ENCODE peak calls at places on chromosome 9, in ten cellular contexts. X, E, F, S, D, Y, N, C, V and H are unnamed samples.

GRCh38 chr9:125241863-125242739 is 958 bp upstream of the HSPA5 start:
- DNase-seq in X (no peak), E (no peak), F (no peak), S (no peak), D (peak), Y (peak), N (peak), C (no peak), V (no peak), H (peak)

GRCh38 chr9:14573319-14573718 is 119.9 kb downstream of the ZDHHC21 start:
- DNase-seq in X (no peak), E (no peak), F (no peak), S (no peak), D (no peak), Y (no peak), N (no peak), C (no peak), V (no peak), H (no peak)

GRCh38 chr9:138100711-138101349 is 223.2 kb downstream of the CACNA1B start:
- DNase-seq in X (peak), E (no peak), F (no peak), S (no peak), D (peak), Y (no peak), N (peak), C (peak), V (peak), H (no peak)

GRCh38 chr9:72856985-72857631 is 95.7 kb downstream of the ALDH1A1 start:
- DNase-seq in X (peak), E (peak), F (no peak), S (peak), D (peak), Y (peak), N (no peak), C (no peak), V (peak), H (no peak)

GRCh38 chr9:130898552-130898852 is 1.9 kb upstream of the QRFP start:
- DNase-seq in X (no peak), E (no peak), F (no peak), S (no peak), D (no peak), Y (no peak), N (no peak), C (no peak), V (peak), H (no peak)

GRCh38 chr9:107137495-107138202 is 145.4 kb upstream of the RAD23B start:
- DNase-seq in X (peak), E (peak), F (no peak), S (no peak), D (no peak), Y (peak), N (no peak), C (no peak), V (peak), H (no peak)

GRCh38 chr9:77176686-77177142 is 620 bp upstream of the VPS13A start:
- DNase-seq in X (no peak), E (no peak), F (no peak), S (no peak), D (no peak), Y (no peak), N (no peak), C (no peak), V (no peak), H (no peak)

GRCh38 chr9:72407047-72407446 is 42.0 kb upstream of the ZFAND5 start:
- DNase-seq in X (no peak), E (no peak), F (no peak), S (no peak), D (no peak), Y (no peak), N (no peak), C (no peak), V (no peak), H (no peak)

GRCh38 chr9:133533878-133534277 is 626 bp upstream of the ADAMTSL2 start:
- DNase-seq in X (no peak), E (no peak), F (no peak), S (no peak), D (no peak), Y (peak), N (no peak), C (no peak), V (no peak), H (no peak)

GRCh38 chr9:123453058-123453667 is 97.2 kb downstream of the CRB2 start:
- DNase-seq in X (no peak), E (no peak), F (no peak), S (no peak), D (no peak), Y (no peak), N (no peak), C (no peak), V (no peak), H (no peak)

DNA sequence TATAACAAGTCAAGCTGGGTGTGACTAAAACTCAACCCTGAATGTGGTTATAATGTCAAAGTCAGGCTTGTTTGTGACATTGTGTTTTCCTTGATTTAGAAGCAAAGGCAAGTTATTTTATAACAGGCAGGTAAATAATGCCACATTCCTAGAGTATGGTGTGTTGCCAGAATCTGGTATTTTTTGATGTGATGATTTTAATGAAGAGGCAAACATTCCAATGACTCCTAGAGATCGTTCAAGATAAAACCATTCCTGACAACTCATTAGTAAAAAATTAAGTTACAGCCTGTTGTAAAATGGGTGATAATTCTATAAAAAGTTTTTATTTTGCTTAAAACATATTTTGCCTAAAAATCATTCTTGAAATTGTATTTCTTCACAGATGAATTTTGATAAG is 60.0 kb downstream of the RAB14 start:
- DNase-seq in X (no peak), E (no peak), F (no peak), S (no peak), D (no peak), Y (no peak), N (no peak), C (no peak), V (no peak), H (no peak)
- H3K27ac ChIP-seq in X (no peak), E (no peak), F (no peak), S (no peak), D (no peak), Y (no peak), N (no peak), C (no peak), V (no peak), H (no peak)

GRCh38 chr9:135139366-135139965 is 52.0 kb downstream of the OLFM1 start:
- DNase-seq in X (no peak), E (no peak), F (no peak), S (no peak), D (no peak), Y (peak), N (no peak), C (no peak), V (no peak), H (no peak)
- H3K27ac ChIP-seq in X (no peak), E (no peak), F (no peak), S (no peak), D (no peak), Y (no peak), N (no peak), C (no peak), V (no peak), H (no peak)

GRCh38 chr9:112119225-112120045 is 55.7 kb downstream of the SUSD1 start:
- DNase-seq in X (no peak), E (peak), F (no peak), S (no peak), D (peak), Y (no peak), N (no peak), C (no peak), V (peak), H (no peak)

GRCh38 chr9:112124156-112124555 is 50.9 kb downstream of the SUSD1 start:
- DNase-seq in X (no peak), E (no peak), F (no peak), S (no peak), D (peak), Y (no peak), N (no peak), C (no peak), V (no peak), H (no peak)

GRCh38 chr9:112121633-112122032 is 53.5 kb downstream of the SUSD1 start:
- DNase-seq in X (no peak), E (no peak), F (no peak), S (no peak), D (no peak), Y (no peak), N (no peak), C (no peak), V (no peak), H (no peak)

GRCh38 chr9:112120046-112120373 is 55.1 kb downstream of the SUSD1 start:
- DNase-seq in X (no peak), E (no peak), F (no peak), S (no peak), D (no peak), Y (no peak), N (no peak), C (no peak), V (peak), H (no peak)

DNA sequence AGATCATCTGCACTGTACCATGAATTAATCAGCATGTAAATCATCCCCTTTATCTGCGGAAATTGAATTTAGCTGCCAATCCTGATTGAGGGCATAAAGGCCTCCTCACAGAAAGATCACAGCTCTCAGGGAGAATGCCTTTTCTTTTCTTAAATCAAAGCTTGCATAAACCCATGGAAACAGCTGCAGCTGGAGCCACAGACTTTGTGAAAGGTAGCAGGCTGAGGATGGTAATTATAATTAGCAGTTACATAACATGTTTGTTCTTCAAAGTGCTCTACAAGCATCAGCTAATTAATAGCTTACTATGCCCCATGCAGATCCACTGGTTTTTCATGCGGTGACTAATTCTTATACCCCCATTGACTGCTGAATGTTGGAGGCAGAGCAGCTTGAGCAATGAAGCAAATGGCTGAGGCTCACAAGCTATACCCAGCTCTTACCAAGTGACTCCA is 54.6 kb downstream of the SUSD1 start:
- DNase-seq in X (no peak), E (no peak), F (no peak), S (no peak), D (no peak), Y (peak), N (no peak), C (no peak), V (peak), H (peak)
- H3K27ac ChIP-seq in X (no peak), E (no peak), F (no peak), S (no peak), D (peak), Y (no peak), N (no peak), C (no peak), V (peak), H (peak)

DNA sequence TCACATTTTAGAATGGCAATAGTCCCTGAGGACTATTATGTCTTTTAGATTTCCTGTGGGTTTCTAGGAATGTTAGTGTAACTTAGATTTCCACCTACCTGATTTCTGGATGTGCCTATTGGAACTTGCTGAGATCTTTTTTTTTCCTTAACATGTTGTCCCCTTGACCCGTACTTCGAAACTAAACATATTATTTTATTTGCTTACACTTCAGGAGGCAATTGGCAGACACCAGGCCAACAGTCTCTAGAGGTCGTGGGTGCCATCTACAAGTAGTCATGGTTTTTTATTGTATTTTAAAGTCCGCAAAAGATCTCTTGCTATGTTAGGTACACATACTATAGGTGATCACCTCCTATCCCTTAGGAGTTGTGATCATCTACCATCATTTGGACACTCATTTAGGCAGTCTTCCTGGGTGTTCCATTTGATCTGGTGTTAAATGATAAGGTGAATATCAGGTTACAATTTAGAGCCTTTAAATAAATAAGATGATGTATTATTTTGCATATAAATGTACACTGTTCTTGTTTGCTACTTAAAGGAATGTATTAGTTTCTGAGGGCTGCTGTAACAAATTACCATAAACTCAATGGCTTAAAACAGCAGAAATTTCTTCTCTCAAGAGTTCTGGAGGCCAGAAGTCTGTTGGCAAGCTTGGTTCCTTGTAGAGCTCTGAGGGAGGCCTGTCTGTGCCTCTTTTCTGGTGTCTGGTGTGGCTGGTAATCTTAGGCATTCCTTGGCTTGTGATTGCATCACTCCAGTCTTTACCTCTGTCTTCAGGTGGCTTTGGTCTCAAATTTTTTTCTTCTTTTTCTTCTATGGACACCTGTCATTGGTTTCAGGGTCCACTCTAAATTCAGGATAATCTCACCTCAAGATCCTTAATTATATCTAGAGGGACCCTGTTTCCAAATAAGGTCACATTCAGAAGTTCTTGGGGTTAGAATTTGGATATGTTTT is 64.8 kb downstream of the ZCCHC7 start:
- DNase-seq in X (no peak), E (no peak), F (no peak), S (no peak), D (no peak), Y (no peak), N (no peak), C (no peak), V (no peak), H (no peak)
- H3K27ac ChIP-seq in X (peak), E (no peak), F (no peak), S (no peak), D (no peak), Y (no peak), N (no peak), C (no peak), V (no peak), H (no peak)